ENCODE peak calls at places on chromosomes 3 and 15, in four cellular contexts. G is endothelial cell of umbilical vein, F is transverse colon, U is HCT116. O is an unnamed sample.

GRCh38 chr15:40081691-40082194 is 26.9 kb downstream of the BMF start:
- DNase-seq in G (peak; percentile 92), F (peak; percentile 77), U (no peak), O (peak; percentile 89)

GRCh38 chr3:117510396-117510795 is 800.8 kb downstream of the TUSC7 start:
- DNase-seq in G (no peak), F (no peak), U (no peak), O (no peak)

GRCh38 chr3:149224736-149225594 is 3.3 kb upstream of the CP start:
- DNase-seq in U (no peak), F (no peak), G (peak; percentile 89), O (no peak)

GRCh38 chr3:113695426-113695817 is 1.0 kb downstream of the USF3 start:
- DNase-seq in G (no peak), U (no peak), F (no peak), O (no peak)

GRCh38 chr15:58472821-58473581 is 41.2 kb downstream of the LIPC start:
- DNase-seq in G (peak; percentile 59), F (no peak), U (no peak), O (no peak)

GRCh38 chr3:55752911-55753310 is 265.8 kb upstream of the WNT5A start:
- DNase-seq in G (no peak), U (no peak), F (no peak), O (no peak)

GRCh38 chr3:50299929-50300680 is 900 bp upstream of the HYAL3 start:
- DNase-seq in G (no peak), F (no peak), U (no peak), O (peak; percentile 77)

GRCh38 chr3:146259880-146260589 is 9.1 kb upstream of the PLSCR4 start:
- DNase-seq in F (no peak), G (no peak), U (no peak), O (no peak)

GRCh38 chr3:7536510-7536909 is 675.6 kb downstream of the GRM7 start:
- DNase-seq in G (no peak), F (no peak), U (no peak), O (no peak)

GRCh38 chr3:103056552-103056951 is 621.7 kb downstream of the ZPLD1 start:
- DNase-seq in U (no peak), F (no peak), G (no peak), O (no peak)

GRCh38 chr3:30908466-30909037 is 14.1 kb upstream of the GADL1 start:
- DNase-seq in F (no peak), G (no peak), U (no peak), O (no peak)

GRCh38 chr15:34223904-34224596 is 766 bp upstream of the EMC4 start:
- DNase-seq in F (peak; percentile 9), G (peak; percentile 44), U (no peak), O (no peak)

GRCh38 chr3:8954938-8955763 is 8.1 kb downstream of the RAD18 start:
- DNase-seq in G (no peak), F (no peak), U (no peak), O (no peak)

GRCh38 chr15:64430000-64430735 is 30.2 kb upstream of the ZNF609 start:
- DNase-seq in U (no peak), G (peak; percentile 77), F (peak; percentile 19), O (no peak)
- TF ChIP-seq POLR2AphosphoS5 in U (no peak), G (no peak), F (no peak), O (no peak)

DNA sequence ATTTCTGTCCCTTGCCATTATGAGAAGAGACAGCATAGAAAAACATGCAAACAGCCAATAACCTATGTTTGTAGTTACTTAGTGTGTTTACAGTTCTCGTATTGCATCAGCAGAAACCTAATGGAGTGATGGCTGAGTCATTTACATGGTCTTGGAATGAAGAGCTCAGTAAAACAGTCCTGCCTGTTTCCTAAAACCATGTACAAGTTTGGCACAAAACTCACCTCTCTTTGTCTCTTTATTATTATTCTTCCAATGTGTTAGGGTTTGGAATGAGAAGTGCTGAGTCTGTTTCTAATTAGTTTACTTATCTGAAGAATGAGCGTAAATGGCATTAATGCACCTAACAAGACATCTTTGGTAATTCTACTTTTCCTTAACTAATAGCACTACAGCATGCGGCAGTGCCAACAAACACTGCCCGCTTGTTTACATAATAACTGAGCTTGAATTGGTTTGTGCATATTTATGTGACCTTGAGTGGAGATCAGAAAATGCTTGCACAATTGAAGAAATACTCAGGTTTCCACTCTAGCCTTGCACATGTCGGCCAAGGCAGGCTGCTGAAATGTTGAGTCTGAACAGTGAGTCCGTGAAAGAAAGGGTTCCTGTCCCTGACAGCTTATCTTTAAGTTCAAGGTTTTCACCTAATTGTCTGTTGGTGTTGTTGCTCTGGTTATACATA is 385.4 kb upstream of the SEMA6D start:
- DNase-seq in F (no peak), G (no peak), U (no peak), O (no peak)
- H3K27ac ChIP-seq in F (no peak overlapping the region), G (no peak overlapping the region), U (no peak overlapping the region), O (no peak overlapping the region)

DNA sequence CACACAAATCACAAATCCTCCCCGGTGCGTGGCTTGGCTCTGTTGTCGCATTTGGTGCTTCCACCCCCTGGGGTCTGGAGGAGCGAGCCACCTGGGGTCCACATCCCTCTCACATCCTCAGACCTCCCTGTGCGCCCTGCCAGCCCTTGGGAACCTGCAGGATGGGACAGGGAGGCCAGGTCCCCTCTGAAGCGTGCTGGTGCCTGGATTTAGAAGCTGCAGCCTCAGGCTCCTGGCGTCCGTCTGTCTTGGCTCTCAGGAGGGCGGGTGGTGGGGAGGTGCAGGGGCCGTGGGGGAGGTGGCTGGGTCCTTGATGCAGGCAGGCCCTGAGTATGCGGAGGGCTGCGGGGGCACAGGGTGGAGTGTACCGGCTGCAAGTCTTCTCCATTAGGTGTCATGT is 38.4 kb downstream of the RGMA start:
- DNase-seq in G (no peak), F (no peak), U (no peak), O (no peak)
- TF ChIP-seq POLR2AphosphoS5 in G (no peak), F (no peak), U (no peak), O (no peak)

GRCh38 chr3:53169832-53170324 is 8.9 kb downstream of the PRKCD start:
- DNase-seq in U (no peak), F (no peak), G (no peak), O (no peak)

GRCh38 chr3:53166781-53167291 is 5.8 kb downstream of the PRKCD start:
- DNase-seq in F (peak; percentile 69), U (no peak), G (peak; percentile 24), O (no peak)

GRCh38 chr3:53169045-53169831 is 8.2 kb downstream of the PRKCD start:
- DNase-seq in F (no peak), G (no peak), U (no peak), O (no peak)

GRCh38 chr3:53167418-53168174 is 6.6 kb downstream of the PRKCD start:
- DNase-seq in U (no peak), G (no peak), F (no peak), O (no peak)

DNA sequence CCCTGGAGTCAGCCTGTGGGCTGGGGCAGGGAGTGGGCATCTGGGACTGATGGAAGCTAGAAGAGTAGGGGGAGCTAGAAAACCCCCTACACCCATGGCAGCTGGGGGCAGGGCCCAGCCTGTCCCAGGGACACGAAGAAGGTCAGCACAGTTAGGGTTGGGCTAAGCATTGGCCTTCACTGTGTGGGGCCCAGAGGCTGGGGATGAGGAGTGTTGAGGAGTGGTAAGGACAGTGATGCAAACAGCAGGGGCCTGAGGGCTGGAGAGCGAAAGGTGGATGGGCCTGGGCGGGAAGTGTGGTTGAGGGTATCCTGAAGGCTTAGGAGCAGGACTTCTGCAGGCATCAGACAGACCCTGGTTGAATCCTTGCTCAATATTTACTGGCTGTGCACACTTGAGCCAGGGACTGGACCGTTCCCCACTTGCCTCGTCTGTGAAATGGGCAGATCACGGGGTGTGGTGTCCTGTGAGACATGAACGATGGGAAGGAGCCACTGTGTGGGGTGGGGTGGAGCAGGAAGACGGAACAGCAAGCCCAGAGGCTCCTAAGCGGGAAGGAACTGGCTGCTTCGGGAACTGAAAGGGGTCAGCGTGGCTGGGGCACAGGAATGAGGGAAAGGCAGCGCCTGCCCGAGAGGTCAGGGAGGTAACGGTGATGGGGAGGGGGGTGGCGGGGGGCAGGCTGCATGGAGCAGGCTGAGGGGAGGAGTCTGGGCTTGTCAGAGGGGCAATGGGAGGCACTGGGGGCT is 7.3 kb downstream of the PRKCD start:
- DNase-seq in U (no peak), G (no peak), F (no peak), O (no peak)
- H3K27ac ChIP-seq in U (no peak overlapping the region), G (no peak overlapping the region), F (peak overlapping the region; percentile 23), O (no peak overlapping the region)

GRCh38 chr15:101128696-101129095 is 123.2 kb downstream of the CHSY1 start:
- DNase-seq in G (no peak), F (no peak), U (no peak), O (no peak)

GRCh38 chr15:101126618-101127502 is 125.0 kb downstream of the CHSY1 start:
- DNase-seq in G (no peak), U (no peak), F (no peak), O (no peak)

GRCh38 chr15:101128191-101128590 is 123.7 kb downstream of the CHSY1 start:
- DNase-seq in G (peak; percentile 56), F (no peak), U (no peak), O (no peak)

GRCh38 chr15:101129851-101130250 is 122.0 kb downstream of the CHSY1 start:
- DNase-seq in G (no peak), F (no peak), U (no peak), O (no peak)

GRCh38 chr15:101127503-101128076 is 124.3 kb downstream of the CHSY1 start:
- DNase-seq in F (peak; percentile 75), G (peak; percentile 94), U (peak; percentile 15), O (peak; percentile 81)
- TF ChIP-seq POLR2AphosphoS5 in F (no peak), G (peak; percentile 45), U (no peak), O (no peak)

GRCh38 chr15:35698331-35698730 is 152.4 kb upstream of the DPH6 start:
- DNase-seq in U (no peak), G (peak; percentile 26), F (no peak), O (no peak)

GRCh38 chr15:35698978-35699377 is 153.0 kb upstream of the DPH6 start:
- DNase-seq in F (no peak), U (no peak), G (no peak), O (no peak)

GRCh38 chr15:35695002-35695401 is 149.0 kb upstream of the DPH6 start:
- DNase-seq in F (no peak), G (no peak), U (no peak), O (no peak)

GRCh38 chr15:35697549-35698299 is 151.8 kb upstream of the DPH6 start:
- DNase-seq in G (peak; percentile 97), U (no peak), F (peak; percentile 16), O (no peak)

DNA sequence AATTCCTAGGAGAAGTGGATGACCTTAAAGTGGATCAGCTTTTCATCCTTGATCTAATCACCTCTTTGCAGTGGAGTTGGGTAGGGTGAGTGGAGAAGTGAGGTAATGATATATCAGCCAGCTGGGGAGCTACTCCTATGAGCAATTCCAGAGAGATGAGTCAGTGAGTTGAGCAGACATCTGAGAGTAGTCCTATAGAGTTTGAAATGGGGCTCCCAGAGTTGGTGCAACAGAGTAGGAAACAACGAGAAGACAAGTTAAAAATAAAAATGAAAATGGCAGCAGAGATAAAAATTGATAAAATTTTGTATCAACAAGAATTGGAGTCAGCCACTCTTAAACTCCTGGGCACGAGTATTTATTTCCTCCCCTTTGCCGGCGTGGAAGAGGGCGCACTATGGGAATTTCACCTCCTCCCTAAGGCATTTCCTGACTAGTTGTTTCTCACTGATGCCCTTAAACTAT is 150.8 kb upstream of the DPH6 start:
- DNase-seq in F (no peak), U (peak; percentile 7), G (peak; percentile 90), O (no peak)
- H3K27ac ChIP-seq in F (no peak overlapping the region), U (no peak overlapping the region), G (peak overlapping the region; percentile 92), O (no peak overlapping the region)

O was measured in suprapubic skin.